ENCODE peak calls at places on chromosomes 7 and 10, in nine cellular contexts. One of them, this sample, is unnamed.

GRCh38 chr10:124480860-124481259 is 19.2 kb downstream of the LHPP start:
- DNase-seq in AG08396: no peak
- DNase-seq in activated effector memory CD4-positive, alpha-beta T cell treated with Interleukin-2 at 50 U/mL for 16 hours: no peak
- DNase-seq in GM12891: no peak
- DNase-seq in chondrocyte: no peak
- DNase-seq in endothelial cell: no peak
- DNase-seq in GM23248: no peak
- DNase-seq in ovary: no peak
- DNase-seq in left ventricle myocardium inferior: no peak
- DNase-seq in this sample: no peak

GRCh38 chr10:79056736-79057391 is 11.9 kb upstream of the ZMIZ1 start:
- DNase-seq in AG08396: no peak
- DNase-seq in activated effector memory CD4-positive, alpha-beta T cell treated with Interleukin-2 at 50 U/mL for 16 hours: no peak
- DNase-seq in GM12891: no peak
- DNase-seq in chondrocyte: peak; percentile 74
- DNase-seq in endothelial cell: no peak
- DNase-seq in GM23248: no peak
- DNase-seq in ovary: no peak
- DNase-seq in left ventricle myocardium inferior: peak; percentile 13
- DNase-seq in this sample: peak; percentile 62

GRCh38 chr7:103010220-103010607 is 64.4 kb downstream of the FBXL13 start:
- DNase-seq in AG08396: no peak
- DNase-seq in activated effector memory CD4-positive, alpha-beta T cell treated with Interleukin-2 at 50 U/mL for 16 hours: no peak
- DNase-seq in GM12891: no peak
- DNase-seq in chondrocyte: no peak
- DNase-seq in endothelial cell: no peak
- DNase-seq in GM23248: no peak
- DNase-seq in ovary: no peak
- DNase-seq in left ventricle myocardium inferior: no peak
- DNase-seq in this sample: no peak

GRCh38 chr10:81007872-81008271 is 470.2 kb downstream of the SH2D4B start:
- DNase-seq in AG08396: no peak
- DNase-seq in activated effector memory CD4-positive, alpha-beta T cell treated with Interleukin-2 at 50 U/mL for 16 hours: no peak
- DNase-seq in GM12891: no peak
- DNase-seq in chondrocyte: no peak
- DNase-seq in endothelial cell: no peak
- DNase-seq in GM23248: no peak
- DNase-seq in ovary: no peak
- DNase-seq in left ventricle myocardium inferior: no peak
- DNase-seq in this sample: no peak

GRCh38 chr7:143295870-143296269 is 7.7 kb downstream of the CASP2 start:
- DNase-seq in AG08396: no peak
- DNase-seq in activated effector memory CD4-positive, alpha-beta T cell treated with Interleukin-2 at 50 U/mL for 16 hours: no peak
- DNase-seq in GM12891: no peak
- DNase-seq in chondrocyte: no peak
- DNase-seq in endothelial cell: no peak
- DNase-seq in GM23248: no peak
- DNase-seq in ovary: no peak
- DNase-seq in left ventricle myocardium inferior: no peak
- DNase-seq in this sample: no peak

GRCh38 chr7:44264221-44264956 is 61.0 kb downstream of the CAMK2B start:
- DNase-seq in AG08396: no peak
- DNase-seq in activated effector memory CD4-positive, alpha-beta T cell treated with Interleukin-2 at 50 U/mL for 16 hours: no peak
- DNase-seq in GM12891: no peak
- DNase-seq in chondrocyte: no peak
- DNase-seq in endothelial cell: no peak
- DNase-seq in GM23248: no peak
- DNase-seq in ovary: no peak
- DNase-seq in left ventricle myocardium inferior: no peak
- DNase-seq in this sample: no peak

GRCh38 chr7:42198296-42198695 is 38.7 kb downstream of the GLI3 start:
- DNase-seq in AG08396: no peak
- DNase-seq in activated effector memory CD4-positive, alpha-beta T cell treated with Interleukin-2 at 50 U/mL for 16 hours: no peak
- DNase-seq in GM12891: no peak
- DNase-seq in chondrocyte: no peak
- DNase-seq in endothelial cell: no peak
- DNase-seq in GM23248: peak; percentile 44
- DNase-seq in ovary: peak; percentile 42
- DNase-seq in left ventricle myocardium inferior: no peak
- DNase-seq in this sample: no peak

GRCh38 chr10:48466611-48467240 is 138.1 kb downstream of the ARHGAP22 start:
- DNase-seq in AG08396: no peak
- DNase-seq in activated effector memory CD4-positive, alpha-beta T cell treated with Interleukin-2 at 50 U/mL for 16 hours: no peak
- DNase-seq in GM12891: no peak
- DNase-seq in chondrocyte: peak; percentile 85
- DNase-seq in endothelial cell: no peak
- DNase-seq in GM23248: no peak
- DNase-seq in ovary: no peak
- DNase-seq in left ventricle myocardium inferior: no peak
- DNase-seq in this sample: peak; percentile 64

GRCh38 chr10:23994459-23995046 is 214.4 kb upstream of the KIAA1217 start:
- DNase-seq in AG08396: peak; percentile 42
- DNase-seq in activated effector memory CD4-positive, alpha-beta T cell treated with Interleukin-2 at 50 U/mL for 16 hours: no peak
- DNase-seq in GM12891: peak; percentile 15
- DNase-seq in chondrocyte: no peak
- DNase-seq in endothelial cell: peak; percentile 80
- DNase-seq in GM23248: peak; percentile 66
- DNase-seq in ovary: peak; percentile 57
- DNase-seq in left ventricle myocardium inferior: peak; percentile 36
- DNase-seq in this sample: no peak

GRCh38 chr7:2036786-2037185 is 196.0 kb downstream of the MAD1L1 start:
- DNase-seq in AG08396: no peak
- DNase-seq in activated effector memory CD4-positive, alpha-beta T cell treated with Interleukin-2 at 50 U/mL for 16 hours: no peak
- DNase-seq in GM12891: no peak
- DNase-seq in chondrocyte: peak; percentile 81
- DNase-seq in endothelial cell: no peak
- DNase-seq in GM23248: no peak
- DNase-seq in ovary: no peak
- DNase-seq in left ventricle myocardium inferior: peak; percentile 3
- DNase-seq in this sample: peak; percentile 58

GRCh38 chr10:69620625-69621024 is 9.4 kb upstream of the FAM241B start:
- DNase-seq in AG08396: no peak
- DNase-seq in activated effector memory CD4-positive, alpha-beta T cell treated with Interleukin-2 at 50 U/mL for 16 hours: no peak
- DNase-seq in GM12891: no peak
- DNase-seq in chondrocyte: no peak
- DNase-seq in endothelial cell: no peak
- DNase-seq in GM23248: no peak
- DNase-seq in ovary: no peak
- DNase-seq in left ventricle myocardium inferior: no peak
- DNase-seq in this sample: no peak

This sample was measured in posterior vena cava.